ENCODE peak calls at places on chromosomes 12 and 14, in seven cellular contexts. F is amygdala, P is thyroid gland, L is GM04503, Z is AG10803, B is EL, X is RWPE1. M is an unnamed sample.

GRCh38 chr14:101351769-101352168 is 209.5 kb upstream of the DIO3 start:
- DNase-seq in F (no peak), P (no peak), L (no peak), Z (no peak), B (no peak), X (no peak), M (no peak)

GRCh38 chr12:65948320-65949008 is 124.2 kb downstream of the HMGA2 start:
- DNase-seq in F (peak), P (peak), L (peak), Z (peak), B (peak), X (peak), M (no peak)

GRCh38 chr14:69288956-69289705 is 29.2 kb downstream of the GALNT16 start:
- DNase-seq in F (no peak), P (no peak), L (no peak), Z (peak), B (no peak), X (no peak), M (no peak)

GRCh38 chr12:12172106-12172511 is 94.7 kb downstream of the LRP6 start:
- DNase-seq in F (no peak), P (peak), L (no peak), Z (peak), B (peak), X (peak), M (peak)

GRCh38 chr12:52149651-52150241 is 42.1 kb downstream of the KRT80 start:
- DNase-seq in F (no peak), P (peak), L (no peak), Z (no peak), B (peak), X (no peak), M (no peak)

GRCh38 chr14:92252291-92252690 is 70.7 kb upstream of the SLC24A4 start:
- DNase-seq in F (peak), P (no peak), L (no peak), Z (no peak), B (no peak), X (no peak), M (no peak)

GRCh38 chr12:25829192-25829591 is 129.3 kb upstream of the RASSF8 start:
- DNase-seq in F (no peak), P (no peak), L (peak), Z (peak), B (peak), X (peak), M (no peak)

GRCh38 chr12:88393017-88393767 is 187.1 kb downstream of the KITLG start:
- DNase-seq in F (no peak), P (no peak), L (no peak), Z (no peak), B (peak), X (no peak), M (peak)

GRCh38 chr14:101965145-101965531 is 765 bp downstream of the DYNC1H1 start:
- DNase-seq in F (peak), P (peak), L (no peak), Z (peak), B (peak), X (no peak), M (peak)

GRCh38 chr12:132748319-132748718 is 13.3 kb downstream of the ANKLE2 start:
- DNase-seq in F (no peak), P (no peak), L (no peak), Z (no peak), B (no peak), X (no peak), M (no peak)

GRCh38 chr14:24219080-24219479 is 3.2 kb upstream of the MDP1 start:
- DNase-seq in F (no peak), P (no peak), L (no peak), Z (no peak), B (no peak), X (no peak), M (no peak)

GRCh38 chr14:106737025-106737424 is 1210.6 kb downstream of the TMEM121 start:
- DNase-seq in F (no peak), P (no peak), L (no peak), Z (no peak), B (no peak), X (no peak), M (no peak)

GRCh38 chr12:3272958-3273357 is 195.8 kb downstream of the TSPAN9 start:
- DNase-seq in F (no peak), P (no peak), L (no peak), Z (no peak), B (no peak), X (no peak), M (no peak)

GRCh38 chr12:73266206-73266605 is 994.0 kb downstream of the TRHDE start:
- DNase-seq in F (no peak), P (no peak), L (no peak), Z (no peak), B (no peak), X (no peak), M (no peak)

GRCh38 chr14:55807059-55807499 is 227.1 kb downstream of the KTN1 start:
- DNase-seq in F (no peak), P (peak), L (no peak), Z (peak), B (peak), X (peak), M (peak)

GRCh38 chr12:103844296-103844695 is 3.3 kb upstream of the NT5DC3 start:
- DNase-seq in F (no peak), P (no peak), L (no peak), Z (no peak), B (no peak), X (no peak), M (no peak)

GRCh38 chr12:45388545-45388944 is 172.7 kb downstream of the ANO6 start:
- DNase-seq in F (no peak), P (peak), L (peak), Z (peak), B (peak), X (peak), M (no peak)

GRCh38 chr14:92846162-92846897 is 52.2 kb downstream of the GOLGA5 start:
- DNase-seq in F (no peak), P (no peak), L (peak), Z (peak), B (peak), X (peak), M (no peak)

GRCh38 chr14:34220311-34220710 is 241.7 kb downstream of the SPTSSA start:
- DNase-seq in F (no peak), P (no peak), L (no peak), Z (no peak), B (no peak), X (no peak), M (no peak)

GRCh38 chr12:59405992-59406391 is 189.8 kb upstream of the SLC16A7 start:
- DNase-seq in F (no peak), P (no peak), L (no peak), Z (no peak), B (no peak), X (no peak), M (peak)

GRCh38 chr14:37399517-37399916 is 195.5 kb downstream of the FOXA1 start:
- DNase-seq in F (no peak), P (no peak), L (no peak), Z (no peak), B (no peak), X (no peak), M (no peak)

GRCh38 chr12:119668315-119668651 is 350 bp downstream of the PRKAB1 start:
- DNase-seq in F (no peak), P (no peak), L (no peak), Z (peak), B (no peak), X (peak), M (no peak)

GRCh38 chr12:74415633-74416032 is 122.0 kb upstream of the ATXN7L3B start:
- DNase-seq in F (no peak), P (no peak), L (no peak), Z (peak), B (peak), X (peak), M (peak)

GRCh38 chr14:44763356-44763755 is 198.4 kb downstream of the KLHL28 start:
- DNase-seq in F (no peak), P (no peak), L (no peak), Z (no peak), B (no peak), X (no peak), M (no peak)

GRCh38 chr12:93838180-93838579 is 161.0 kb downstream of the CRADD start:
- DNase-seq in F (no peak), P (no peak), L (no peak), Z (no peak), B (no peak), X (no peak), M (no peak)

GRCh38 chr14:54322668-54323380 is 74.0 kb upstream of the CDKN3 start:
- DNase-seq in F (no peak), P (peak), L (no peak), Z (peak), B (no peak), X (no peak), M (no peak)

GRCh38 chr12:14567311-14568195 is at the start of gene PLBD1:
- DNase-seq in F (no peak), P (peak), L (no peak), Z (peak), B (peak), X (peak), M (no peak)

GRCh38 chr14:84527706-84528105 is 1002.2 kb upstream of the FLRT2 start:
- DNase-seq in F (no peak), P (no peak), L (no peak), Z (no peak), B (no peak), X (no peak), M (no peak)

GRCh38 chr12:57940052-57940914 is 1.1 kb upstream of the ATP23 start:
- DNase-seq in F (no peak), P (no peak), L (no peak), Z (no peak), B (no peak), X (no peak), M (no peak)